ENCODE peak calls at places on chromosomes 5 and 9, in ten cellular contexts. One of them, this sample, is unnamed.

GRCh38 chr9:134625361-134626140 is 16.1 kb upstream of the COL5A1 start:
- DNase-seq in endothelial cell: no peak
- DNase-seq in heart right ventricle: no peak
- DNase-seq in IMR-90: peak; percentile 50
- DNase-seq in H9: peak; percentile 16
- DNase-seq in CD4-positive, alpha-beta T cell: no peak
- DNase-seq in RWPE1: no peak
- DNase-seq in mesothelial cell of epicardium: no peak
- DNase-seq in cardiac muscle cell: no peak
- DNase-seq in left ventricle myocardium inferior: no peak
- DNase-seq in this sample: peak; percentile 82

GRCh38 chr5:1129725-1130082 is 17.8 kb upstream of the SLC12A7 start:
- DNase-seq in endothelial cell: no peak
- DNase-seq in heart right ventricle: no peak
- DNase-seq in IMR-90: no peak
- DNase-seq in H9: no peak
- DNase-seq in CD4-positive, alpha-beta T cell: no peak
- DNase-seq in RWPE1: peak; percentile 38
- DNase-seq in mesothelial cell of epicardium: no peak
- DNase-seq in cardiac muscle cell: no peak
- DNase-seq in left ventricle myocardium inferior: no peak
- DNase-seq in this sample: no peak

GRCh38 chr5:126849101-126849678 is 72.3 kb downstream of the LMNB1 start:
- DNase-seq in endothelial cell: no peak
- DNase-seq in heart right ventricle: no peak
- DNase-seq in IMR-90: peak; percentile 41
- DNase-seq in H9: no peak
- DNase-seq in CD4-positive, alpha-beta T cell: no peak
- DNase-seq in RWPE1: no peak
- DNase-seq in mesothelial cell of epicardium: no peak
- DNase-seq in cardiac muscle cell: peak; percentile 34
- DNase-seq in left ventricle myocardium inferior: no peak
- DNase-seq in this sample: peak; percentile 92

GRCh38 chr9:127038531-127038930 is 83.9 kb downstream of the ANGPTL2 start:
- DNase-seq in endothelial cell: no peak
- DNase-seq in heart right ventricle: no peak
- DNase-seq in IMR-90: no peak
- DNase-seq in H9: no peak
- DNase-seq in CD4-positive, alpha-beta T cell: no peak
- DNase-seq in RWPE1: no peak
- DNase-seq in mesothelial cell of epicardium: no peak
- DNase-seq in cardiac muscle cell: no peak
- DNase-seq in left ventricle myocardium inferior: no peak
- DNase-seq in this sample: no peak

GRCh38 chr5:96350678-96351077 is 82.4 kb downstream of the PCSK1 start:
- DNase-seq in endothelial cell: no peak
- DNase-seq in heart right ventricle: no peak
- DNase-seq in IMR-90: no peak
- DNase-seq in H9: no peak
- DNase-seq in CD4-positive, alpha-beta T cell: no peak
- DNase-seq in RWPE1: no peak
- DNase-seq in mesothelial cell of epicardium: no peak
- DNase-seq in cardiac muscle cell: no peak
- DNase-seq in left ventricle myocardium inferior: no peak
- DNase-seq in this sample: peak; percentile 76

GRCh38 chr5:111726986-111727385 is 30.0 kb downstream of the NREP start:
- DNase-seq in endothelial cell: no peak
- DNase-seq in heart right ventricle: no peak
- DNase-seq in IMR-90: no peak
- DNase-seq in H9: no peak
- DNase-seq in CD4-positive, alpha-beta T cell: no peak
- DNase-seq in RWPE1: no peak
- DNase-seq in mesothelial cell of epicardium: no peak
- DNase-seq in cardiac muscle cell: no peak
- DNase-seq in left ventricle myocardium inferior: no peak
- DNase-seq in this sample: no peak

GRCh38 chr9:134602547-134603362 is 38.8 kb upstream of the COL5A1 start:
- DNase-seq in endothelial cell: peak; percentile 3
- DNase-seq in heart right ventricle: peak; percentile 36
- DNase-seq in IMR-90: peak; percentile 99
- DNase-seq in H9: peak; percentile 55
- DNase-seq in CD4-positive, alpha-beta T cell: no peak
- DNase-seq in RWPE1: peak; percentile 34
- DNase-seq in mesothelial cell of epicardium: peak; percentile 83
- DNase-seq in cardiac muscle cell: peak; percentile 72
- DNase-seq in left ventricle myocardium inferior: no peak
- DNase-seq in this sample: peak; percentile 99

GRCh38 chr9:98406469-98406868 is 151.0 kb upstream of the TBC1D2 start:
- DNase-seq in endothelial cell: no peak
- DNase-seq in heart right ventricle: no peak
- DNase-seq in IMR-90: no peak
- DNase-seq in H9: no peak
- DNase-seq in CD4-positive, alpha-beta T cell: no peak
- DNase-seq in RWPE1: no peak
- DNase-seq in mesothelial cell of epicardium: no peak
- DNase-seq in cardiac muscle cell: no peak
- DNase-seq in left ventricle myocardium inferior: no peak
- DNase-seq in this sample: no peak

GRCh38 chr5:175290379-175290778 is 153.6 kb downstream of the DRD1 start:
- DNase-seq in endothelial cell: no peak
- DNase-seq in heart right ventricle: no peak
- DNase-seq in IMR-90: no peak
- DNase-seq in H9: no peak
- DNase-seq in CD4-positive, alpha-beta T cell: no peak
- DNase-seq in RWPE1: no peak
- DNase-seq in mesothelial cell of epicardium: no peak
- DNase-seq in cardiac muscle cell: no peak
- DNase-seq in left ventricle myocardium inferior: no peak
- DNase-seq in this sample: no peak

GRCh38 chr5:151682240-151682639 is 4.5 kb downstream of the SPARC start:
- DNase-seq in endothelial cell: no peak
- DNase-seq in heart right ventricle: no peak
- DNase-seq in IMR-90: no peak
- DNase-seq in H9: no peak
- DNase-seq in CD4-positive, alpha-beta T cell: no peak
- DNase-seq in RWPE1: no peak
- DNase-seq in mesothelial cell of epicardium: no peak
- DNase-seq in cardiac muscle cell: no peak
- DNase-seq in left ventricle myocardium inferior: no peak
- DNase-seq in this sample: peak; percentile 62

GRCh38 chr5:135192351-135192750 is 158.3 kb upstream of the PITX1 start:
- DNase-seq in endothelial cell: no peak
- DNase-seq in heart right ventricle: no peak
- DNase-seq in IMR-90: no peak
- DNase-seq in H9: no peak
- DNase-seq in CD4-positive, alpha-beta T cell: no peak
- DNase-seq in RWPE1: no peak
- DNase-seq in mesothelial cell of epicardium: no peak
- DNase-seq in cardiac muscle cell: no peak
- DNase-seq in left ventricle myocardium inferior: no peak
- DNase-seq in this sample: no peak

GRCh38 chr9:130122465-130122864 is 49.7 kb upstream of the NCS1 start:
- DNase-seq in endothelial cell: no peak
- DNase-seq in heart right ventricle: no peak
- DNase-seq in IMR-90: no peak
- DNase-seq in H9: no peak
- DNase-seq in CD4-positive, alpha-beta T cell: no peak
- DNase-seq in RWPE1: no peak
- DNase-seq in mesothelial cell of epicardium: no peak
- DNase-seq in cardiac muscle cell: no peak
- DNase-seq in left ventricle myocardium inferior: no peak
- DNase-seq in this sample: no peak

GRCh38 chr9:94919376-94920098 is 193.0 kb downstream of the AOPEP start:
- DNase-seq in endothelial cell: no peak
- DNase-seq in heart right ventricle: no peak
- DNase-seq in IMR-90: peak; percentile 69
- DNase-seq in H9: no peak
- DNase-seq in CD4-positive, alpha-beta T cell: no peak
- DNase-seq in RWPE1: peak; percentile 61
- DNase-seq in mesothelial cell of epicardium: peak; percentile 41
- DNase-seq in cardiac muscle cell: peak; percentile 82
- DNase-seq in left ventricle myocardium inferior: no peak
- DNase-seq in this sample: peak; percentile 81

GRCh38 chr9:108083160-108083559 is 593.6 kb upstream of the KLF4 start:
- DNase-seq in endothelial cell: no peak
- DNase-seq in heart right ventricle: no peak
- DNase-seq in IMR-90: no peak
- DNase-seq in H9: no peak
- DNase-seq in CD4-positive, alpha-beta T cell: no peak
- DNase-seq in RWPE1: no peak
- DNase-seq in mesothelial cell of epicardium: no peak
- DNase-seq in cardiac muscle cell: no peak
- DNase-seq in left ventricle myocardium inferior: no peak
- DNase-seq in this sample: no peak

GRCh38 chr9:92325991-92326500 is 293 bp downstream of the CENPP start:
- DNase-seq in endothelial cell: no peak
- DNase-seq in heart right ventricle: peak; percentile 7
- DNase-seq in IMR-90: peak; percentile 2
- DNase-seq in H9: no peak
- DNase-seq in CD4-positive, alpha-beta T cell: no peak
- DNase-seq in RWPE1: peak; percentile 56
- DNase-seq in mesothelial cell of epicardium: no peak
- DNase-seq in cardiac muscle cell: no peak
- DNase-seq in left ventricle myocardium inferior: no peak
- DNase-seq in this sample: no peak

GRCh38 chr5:35003018-35003957 is 44.5 kb downstream of the AGXT2 start:
- DNase-seq in endothelial cell: peak; percentile 69
- DNase-seq in heart right ventricle: peak; percentile 24
- DNase-seq in IMR-90: peak; percentile 46
- DNase-seq in H9: peak; percentile 71
- DNase-seq in CD4-positive, alpha-beta T cell: peak; percentile 21
- DNase-seq in RWPE1: peak; percentile 67
- DNase-seq in mesothelial cell of epicardium: peak; percentile 79
- DNase-seq in cardiac muscle cell: peak; percentile 68
- DNase-seq in left ventricle myocardium inferior: no peak
- DNase-seq in this sample: peak; percentile 66

GRCh38 chr5:79963261-79963977 is 27.6 kb downstream of the MTX3 start:
- DNase-seq in endothelial cell: no peak
- DNase-seq in heart right ventricle: no peak
- DNase-seq in IMR-90: peak; percentile 10
- DNase-seq in H9: no peak
- DNase-seq in CD4-positive, alpha-beta T cell: no peak
- DNase-seq in RWPE1: no peak
- DNase-seq in mesothelial cell of epicardium: no peak
- DNase-seq in cardiac muscle cell: no peak
- DNase-seq in left ventricle myocardium inferior: no peak
- DNase-seq in this sample: no peak
- TF ChIP-seq CTCF in endothelial cell: no peak
- TF ChIP-seq CTCF in heart right ventricle: no peak
- TF ChIP-seq CTCF in IMR-90: no peak
- TF ChIP-seq CTCF in H9: no peak
- TF ChIP-seq CTCF in CD4-positive, alpha-beta T cell: no peak
- TF ChIP-seq CTCF in RWPE1: no peak
- TF ChIP-seq CTCF in mesothelial cell of epicardium: no peak
- TF ChIP-seq CTCF in cardiac muscle cell: no peak
- TF ChIP-seq CTCF in left ventricle myocardium inferior: no peak
- TF ChIP-seq CTCF in this sample: no peak

DNA sequence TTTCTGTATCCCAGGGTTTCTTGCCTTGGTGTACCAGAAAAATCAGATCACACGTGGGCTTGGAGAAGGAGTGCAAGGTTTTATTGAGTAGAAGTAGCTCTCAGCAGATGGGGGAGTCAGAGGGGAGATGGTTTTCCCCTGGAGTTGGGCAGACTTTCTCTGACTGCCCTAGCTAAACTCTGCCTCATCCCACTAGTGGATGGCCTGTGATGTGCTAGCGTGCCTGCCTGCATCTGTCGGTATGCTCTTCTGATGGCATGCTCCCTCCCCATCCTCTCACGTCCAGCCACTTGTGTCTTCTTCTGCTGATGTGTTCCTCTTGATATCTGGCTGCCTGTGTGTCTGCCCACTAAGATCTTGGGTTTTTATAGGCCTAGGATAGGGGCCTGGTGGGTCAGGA is 616.1 kb upstream of the RGMB start:
- DNase-seq in endothelial cell: no peak
- DNase-seq in heart right ventricle: no peak
- DNase-seq in IMR-90: no peak
- DNase-seq in H9: no peak
- DNase-seq in CD4-positive, alpha-beta T cell: no peak
- DNase-seq in RWPE1: no peak
- DNase-seq in mesothelial cell of epicardium: no peak
- DNase-seq in cardiac muscle cell: no peak
- DNase-seq in left ventricle myocardium inferior: no peak
- DNase-seq in this sample: no peak
- TF ChIP-seq CTCF in endothelial cell: no peak
- TF ChIP-seq CTCF in heart right ventricle: no peak
- TF ChIP-seq CTCF in IMR-90: no peak
- TF ChIP-seq CTCF in H9: no peak
- TF ChIP-seq CTCF in CD4-positive, alpha-beta T cell: no peak
- TF ChIP-seq CTCF in RWPE1: no peak
- TF ChIP-seq CTCF in mesothelial cell of epicardium: no peak
- TF ChIP-seq CTCF in cardiac muscle cell: peak; percentile 7
- TF ChIP-seq CTCF in left ventricle myocardium inferior: no peak
- TF ChIP-seq CTCF in this sample: no peak

DNA sequence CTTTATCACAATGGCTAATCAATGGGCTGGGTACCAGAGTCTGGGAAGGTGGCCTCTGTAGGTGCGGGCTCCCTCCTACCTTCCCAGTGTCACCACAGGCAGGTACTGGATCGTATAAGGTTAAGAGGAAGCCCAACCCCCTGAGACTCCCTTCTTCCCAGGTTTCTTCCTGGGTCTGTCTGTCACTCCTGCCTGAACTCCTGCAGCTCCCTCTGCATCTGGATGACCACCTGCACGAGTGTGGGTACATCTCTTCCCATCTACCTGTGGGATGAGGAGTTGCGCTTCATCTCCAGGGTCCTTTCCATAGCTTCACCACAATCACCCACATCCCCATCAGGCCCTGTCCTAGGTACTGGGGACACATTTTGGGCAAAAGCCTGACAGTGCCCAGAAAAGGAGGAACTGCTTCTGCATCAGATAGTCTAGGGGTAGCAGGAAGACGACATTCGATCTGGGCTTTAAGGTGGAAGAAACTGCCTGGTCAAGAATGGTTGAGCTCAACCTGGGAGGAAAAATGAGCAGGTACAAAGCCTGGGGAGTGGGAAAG is 112.2 kb upstream of the ALDH1B1 start:
- DNase-seq in endothelial cell: no peak
- DNase-seq in heart right ventricle: no peak
- DNase-seq in IMR-90: no peak
- DNase-seq in H9: no peak
- DNase-seq in CD4-positive, alpha-beta T cell: no peak
- DNase-seq in RWPE1: no peak
- DNase-seq in mesothelial cell of epicardium: no peak
- DNase-seq in cardiac muscle cell: no peak
- DNase-seq in left ventricle myocardium inferior: no peak
- DNase-seq in this sample: no peak
- TF ChIP-seq CTCF in endothelial cell: no peak
- TF ChIP-seq CTCF in heart right ventricle: no peak
- TF ChIP-seq CTCF in IMR-90: no peak
- TF ChIP-seq CTCF in H9: no peak
- TF ChIP-seq CTCF in CD4-positive, alpha-beta T cell: no peak
- TF ChIP-seq CTCF in RWPE1: no peak
- TF ChIP-seq CTCF in mesothelial cell of epicardium: no peak
- TF ChIP-seq CTCF in cardiac muscle cell: no peak
- TF ChIP-seq CTCF in left ventricle myocardium inferior: no peak
- TF ChIP-seq CTCF in this sample: no peak

DNA sequence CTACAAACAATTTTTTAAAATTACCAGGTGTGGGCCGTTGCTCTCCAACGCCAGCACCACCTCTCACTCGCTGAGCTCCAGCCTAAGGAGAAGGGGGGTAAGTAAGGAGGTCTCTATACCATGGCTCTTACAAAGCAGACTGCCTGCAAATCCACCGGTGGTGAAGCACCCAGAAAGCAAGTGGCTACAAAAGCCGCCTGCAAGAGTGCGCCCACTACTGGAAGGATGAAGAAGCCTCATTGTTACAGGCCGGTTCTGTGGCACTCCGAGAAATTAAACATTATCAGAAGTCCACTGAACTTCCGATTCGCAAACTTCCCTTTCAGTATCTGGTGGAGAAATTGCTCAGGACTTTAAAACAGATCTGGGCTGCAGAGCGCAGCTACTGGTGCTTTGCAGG is 46.0 kb downstream of the CDO1 start:
- DNase-seq in endothelial cell: peak; percentile 43
- DNase-seq in heart right ventricle: no peak
- DNase-seq in IMR-90: peak; percentile 3
- DNase-seq in H9: peak; percentile 79
- DNase-seq in CD4-positive, alpha-beta T cell: no peak
- DNase-seq in RWPE1: no peak
- DNase-seq in mesothelial cell of epicardium: no peak
- DNase-seq in cardiac muscle cell: peak; percentile 16
- DNase-seq in left ventricle myocardium inferior: no peak
- DNase-seq in this sample: peak; percentile 7
- TF ChIP-seq CTCF in endothelial cell: peak; percentile 73
- TF ChIP-seq CTCF in heart right ventricle: peak; percentile 8
- TF ChIP-seq CTCF in IMR-90: peak; percentile 38
- TF ChIP-seq CTCF in H9: peak; percentile 90
- TF ChIP-seq CTCF in CD4-positive, alpha-beta T cell: no peak
- TF ChIP-seq CTCF in RWPE1: no peak
- TF ChIP-seq CTCF in mesothelial cell of epicardium: no peak
- TF ChIP-seq CTCF in cardiac muscle cell: peak; percentile 26
- TF ChIP-seq CTCF in left ventricle myocardium inferior: no peak
- TF ChIP-seq CTCF in this sample: peak; percentile 36